ENCODE peak calls at places on chromosomes 13 and 19, in eight cellular contexts. One of them, this sample, is unnamed.
A peak's percentile ranks its signal among the peaks of the same experiment; 100 is the strongest.

GRCh38 chr13:60155978-60156377 is 7.8 kb downstream of the DIAPH3 start:
- DNase-seq in activated naive CD4-positive, alpha-beta T cell treated with anti-CD3 and anti-CD28 coated beads for 36 hours: no peak
- DNase-seq in iris pigment epithelial cell: no peak
- DNase-seq in activated CD4-positive, alpha-beta T cell treated with anti-CD3 and anti-CD28 coated beads for 1 hour: no peak
- DNase-seq in stimulated activated naive B cell treated with anti-CD40 and anti-IgM and Interleukin-4, amounts not matched to agents 10 μg/mL and 1 μg/mL and 100 μg/mL, for 72 hours: no peak
- DNase-seq in cardiac fibroblast: peak; percentile 28
- DNase-seq in cortex of kidney: no peak
- DNase-seq in activated T-cell treated with anti-CD3 and anti-CD28 coated beads, Interleukin-2, amount 50 U/mL, for 48 hours: no peak
- DNase-seq in this sample: no peak

GRCh38 chr13:78909276-78909675 is 250.3 kb upstream of the OBI1 start:
- DNase-seq in activated naive CD4-positive, alpha-beta T cell treated with anti-CD3 and anti-CD28 coated beads for 36 hours: no peak
- DNase-seq in iris pigment epithelial cell: no peak
- DNase-seq in activated CD4-positive, alpha-beta T cell treated with anti-CD3 and anti-CD28 coated beads for 1 hour: no peak
- DNase-seq in stimulated activated naive B cell treated with anti-CD40 and anti-IgM and Interleukin-4, amounts not matched to agents 10 μg/mL and 1 μg/mL and 100 μg/mL, for 72 hours: no peak
- DNase-seq in cardiac fibroblast: no peak
- DNase-seq in cortex of kidney: no peak
- DNase-seq in activated T-cell treated with anti-CD3 and anti-CD28 coated beads, Interleukin-2, amount 50 U/mL, for 48 hours: no peak
- DNase-seq in this sample: no peak

GRCh38 chr19:30208661-30209060 is 163.5 kb upstream of the ZNF536 start:
- DNase-seq in activated naive CD4-positive, alpha-beta T cell treated with anti-CD3 and anti-CD28 coated beads for 36 hours: no peak
- DNase-seq in iris pigment epithelial cell: no peak
- DNase-seq in activated CD4-positive, alpha-beta T cell treated with anti-CD3 and anti-CD28 coated beads for 1 hour: no peak
- DNase-seq in stimulated activated naive B cell treated with anti-CD40 and anti-IgM and Interleukin-4, amounts not matched to agents 10 μg/mL and 1 μg/mL and 100 μg/mL, for 72 hours: no peak
- DNase-seq in cardiac fibroblast: no peak
- DNase-seq in cortex of kidney: no peak
- DNase-seq in activated T-cell treated with anti-CD3 and anti-CD28 coated beads, Interleukin-2, amount 50 U/mL, for 48 hours: no peak
- DNase-seq in this sample: no peak

GRCh38 chr19:51259348-51260245 is 8.7 kb downstream of the SIGLECL1 start:
- DNase-seq in activated naive CD4-positive, alpha-beta T cell treated with anti-CD3 and anti-CD28 coated beads for 36 hours: peak; percentile 65
- DNase-seq in iris pigment epithelial cell: peak; percentile 36
- DNase-seq in activated CD4-positive, alpha-beta T cell treated with anti-CD3 and anti-CD28 coated beads for 1 hour: no peak
- DNase-seq in stimulated activated naive B cell treated with anti-CD40 and anti-IgM and Interleukin-4, amounts not matched to agents 10 μg/mL and 1 μg/mL and 100 μg/mL, for 72 hours: no peak
- DNase-seq in cardiac fibroblast: peak; percentile 51
- DNase-seq in cortex of kidney: no peak
- DNase-seq in activated T-cell treated with anti-CD3 and anti-CD28 coated beads, Interleukin-2, amount 50 U/mL, for 48 hours: peak; percentile 71
- DNase-seq in this sample: peak; percentile 31

GRCh38 chr19:4831351-4832340 is at the start of gene TICAM1:
- DNase-seq in activated naive CD4-positive, alpha-beta T cell treated with anti-CD3 and anti-CD28 coated beads for 36 hours: peak; percentile 86
- DNase-seq in iris pigment epithelial cell: peak; percentile 76
- DNase-seq in activated CD4-positive, alpha-beta T cell treated with anti-CD3 and anti-CD28 coated beads for 1 hour: peak; percentile 74
- DNase-seq in stimulated activated naive B cell treated with anti-CD40 and anti-IgM and Interleukin-4, amounts not matched to agents 10 μg/mL and 1 μg/mL and 100 μg/mL, for 72 hours: peak; percentile 68
- DNase-seq in cardiac fibroblast: peak; percentile 65
- DNase-seq in cortex of kidney: no peak
- DNase-seq in activated T-cell treated with anti-CD3 and anti-CD28 coated beads, Interleukin-2, amount 50 U/mL, for 48 hours: peak; percentile 82
- DNase-seq in this sample: peak; percentile 69

GRCh38 chr19:28483197-28483596 is 729.8 kb downstream of the UQCRFS1 start:
- DNase-seq in activated naive CD4-positive, alpha-beta T cell treated with anti-CD3 and anti-CD28 coated beads for 36 hours: no peak
- DNase-seq in iris pigment epithelial cell: no peak
- DNase-seq in activated CD4-positive, alpha-beta T cell treated with anti-CD3 and anti-CD28 coated beads for 1 hour: no peak
- DNase-seq in stimulated activated naive B cell treated with anti-CD40 and anti-IgM and Interleukin-4, amounts not matched to agents 10 μg/mL and 1 μg/mL and 100 μg/mL, for 72 hours: no peak
- DNase-seq in cardiac fibroblast: no peak
- DNase-seq in cortex of kidney: no peak
- DNase-seq in activated T-cell treated with anti-CD3 and anti-CD28 coated beads, Interleukin-2, amount 50 U/mL, for 48 hours: no peak
- DNase-seq in this sample: no peak

GRCh38 chr13:111120422-111120821 is 5.3 kb downstream of the ARHGEF7 start:
- DNase-seq in activated naive CD4-positive, alpha-beta T cell treated with anti-CD3 and anti-CD28 coated beads for 36 hours: no peak
- DNase-seq in iris pigment epithelial cell: no peak
- DNase-seq in activated CD4-positive, alpha-beta T cell treated with anti-CD3 and anti-CD28 coated beads for 1 hour: no peak
- DNase-seq in stimulated activated naive B cell treated with anti-CD40 and anti-IgM and Interleukin-4, amounts not matched to agents 10 μg/mL and 1 μg/mL and 100 μg/mL, for 72 hours: no peak
- DNase-seq in cardiac fibroblast: no peak
- DNase-seq in cortex of kidney: no peak
- DNase-seq in activated T-cell treated with anti-CD3 and anti-CD28 coated beads, Interleukin-2, amount 50 U/mL, for 48 hours: no peak
- DNase-seq in this sample: no peak

GRCh38 chr19:54188224-54188871 is 1.0 kb downstream of the MBOAT7 start:
- DNase-seq in activated naive CD4-positive, alpha-beta T cell treated with anti-CD3 and anti-CD28 coated beads for 36 hours: peak; percentile 60
- DNase-seq in iris pigment epithelial cell: peak; percentile 88
- DNase-seq in activated CD4-positive, alpha-beta T cell treated with anti-CD3 and anti-CD28 coated beads for 1 hour: peak; percentile 55
- DNase-seq in stimulated activated naive B cell treated with anti-CD40 and anti-IgM and Interleukin-4, amounts not matched to agents 10 μg/mL and 1 μg/mL and 100 μg/mL, for 72 hours: no peak
- DNase-seq in cardiac fibroblast: peak; percentile 48
- DNase-seq in cortex of kidney: no peak
- DNase-seq in activated T-cell treated with anti-CD3 and anti-CD28 coated beads, Interleukin-2, amount 50 U/mL, for 48 hours: peak; percentile 73
- DNase-seq in this sample: peak; percentile 81

GRCh38 chr13:37701972-37702371 is 103.4 kb upstream of the POSTN start:
- DNase-seq in activated naive CD4-positive, alpha-beta T cell treated with anti-CD3 and anti-CD28 coated beads for 36 hours: no peak
- DNase-seq in iris pigment epithelial cell: peak; percentile 98
- DNase-seq in activated CD4-positive, alpha-beta T cell treated with anti-CD3 and anti-CD28 coated beads for 1 hour: no peak
- DNase-seq in stimulated activated naive B cell treated with anti-CD40 and anti-IgM and Interleukin-4, amounts not matched to agents 10 μg/mL and 1 μg/mL and 100 μg/mL, for 72 hours: no peak
- DNase-seq in cardiac fibroblast: peak; percentile 94
- DNase-seq in cortex of kidney: no peak
- DNase-seq in activated T-cell treated with anti-CD3 and anti-CD28 coated beads, Interleukin-2, amount 50 U/mL, for 48 hours: no peak
- DNase-seq in this sample: peak; percentile 98

GRCh38 chr13:74464656-74465055 is 330.5 kb upstream of the KLF12 start:
- DNase-seq in activated naive CD4-positive, alpha-beta T cell treated with anti-CD3 and anti-CD28 coated beads for 36 hours: no peak
- DNase-seq in iris pigment epithelial cell: no peak
- DNase-seq in activated CD4-positive, alpha-beta T cell treated with anti-CD3 and anti-CD28 coated beads for 1 hour: no peak
- DNase-seq in stimulated activated naive B cell treated with anti-CD40 and anti-IgM and Interleukin-4, amounts not matched to agents 10 μg/mL and 1 μg/mL and 100 μg/mL, for 72 hours: no peak
- DNase-seq in cardiac fibroblast: peak; percentile 11
- DNase-seq in cortex of kidney: no peak
- DNase-seq in activated T-cell treated with anti-CD3 and anti-CD28 coated beads, Interleukin-2, amount 50 U/mL, for 48 hours: no peak
- DNase-seq in this sample: no peak

GRCh38 chr13:83153833-83154232 is 728.4 kb downstream of the SLITRK1 start:
- DNase-seq in activated naive CD4-positive, alpha-beta T cell treated with anti-CD3 and anti-CD28 coated beads for 36 hours: no peak
- DNase-seq in iris pigment epithelial cell: peak; percentile 24
- DNase-seq in activated CD4-positive, alpha-beta T cell treated with anti-CD3 and anti-CD28 coated beads for 1 hour: no peak
- DNase-seq in stimulated activated naive B cell treated with anti-CD40 and anti-IgM and Interleukin-4, amounts not matched to agents 10 μg/mL and 1 μg/mL and 100 μg/mL, for 72 hours: no peak
- DNase-seq in cardiac fibroblast: peak; percentile 14
- DNase-seq in cortex of kidney: no peak
- DNase-seq in activated T-cell treated with anti-CD3 and anti-CD28 coated beads, Interleukin-2, amount 50 U/mL, for 48 hours: no peak
- DNase-seq in this sample: no peak

GRCh38 chr19:58561373-58562125 is 3.1 kb upstream of the UBE2M start:
- DNase-seq in activated naive CD4-positive, alpha-beta T cell treated with anti-CD3 and anti-CD28 coated beads for 36 hours: no peak
- DNase-seq in iris pigment epithelial cell: no peak
- DNase-seq in activated CD4-positive, alpha-beta T cell treated with anti-CD3 and anti-CD28 coated beads for 1 hour: no peak
- DNase-seq in stimulated activated naive B cell treated with anti-CD40 and anti-IgM and Interleukin-4, amounts not matched to agents 10 μg/mL and 1 μg/mL and 100 μg/mL, for 72 hours: no peak
- DNase-seq in cardiac fibroblast: no peak
- DNase-seq in cortex of kidney: no peak
- DNase-seq in activated T-cell treated with anti-CD3 and anti-CD28 coated beads, Interleukin-2, amount 50 U/mL, for 48 hours: no peak
- DNase-seq in this sample: no peak

GRCh38 chr13:101511766-101512165 is 59.3 kb downstream of the ITGBL1 start:
- DNase-seq in activated naive CD4-positive, alpha-beta T cell treated with anti-CD3 and anti-CD28 coated beads for 36 hours: no peak
- DNase-seq in iris pigment epithelial cell: peak; percentile 64
- DNase-seq in activated CD4-positive, alpha-beta T cell treated with anti-CD3 and anti-CD28 coated beads for 1 hour: no peak
- DNase-seq in stimulated activated naive B cell treated with anti-CD40 and anti-IgM and Interleukin-4, amounts not matched to agents 10 μg/mL and 1 μg/mL and 100 μg/mL, for 72 hours: no peak
- DNase-seq in cardiac fibroblast: no peak
- DNase-seq in cortex of kidney: no peak
- DNase-seq in activated T-cell treated with anti-CD3 and anti-CD28 coated beads, Interleukin-2, amount 50 U/mL, for 48 hours: no peak
- DNase-seq in this sample: no peak

GRCh38 chr13:27375686-27376326 is 48.6 kb upstream of the GTF3A start:
- DNase-seq in activated naive CD4-positive, alpha-beta T cell treated with anti-CD3 and anti-CD28 coated beads for 36 hours: peak; percentile 71
- DNase-seq in iris pigment epithelial cell: peak; percentile 59
- DNase-seq in activated CD4-positive, alpha-beta T cell treated with anti-CD3 and anti-CD28 coated beads for 1 hour: peak; percentile 25
- DNase-seq in stimulated activated naive B cell treated with anti-CD40 and anti-IgM and Interleukin-4, amounts not matched to agents 10 μg/mL and 1 μg/mL and 100 μg/mL, for 72 hours: peak; percentile 13
- DNase-seq in cardiac fibroblast: peak; percentile 82
- DNase-seq in cortex of kidney: no peak
- DNase-seq in activated T-cell treated with anti-CD3 and anti-CD28 coated beads, Interleukin-2, amount 50 U/mL, for 48 hours: peak; percentile 74
- DNase-seq in this sample: peak; percentile 64

GRCh38 chr19:8569066-8569761 is 8.0 kb downstream of the MYO1F start:
- DNase-seq in activated naive CD4-positive, alpha-beta T cell treated with anti-CD3 and anti-CD28 coated beads for 36 hours: peak; percentile 70
- DNase-seq in iris pigment epithelial cell: peak; percentile 99
- DNase-seq in activated CD4-positive, alpha-beta T cell treated with anti-CD3 and anti-CD28 coated beads for 1 hour: peak; percentile 27
- DNase-seq in stimulated activated naive B cell treated with anti-CD40 and anti-IgM and Interleukin-4, amounts not matched to agents 10 μg/mL and 1 μg/mL and 100 μg/mL, for 72 hours: peak; percentile 54
- DNase-seq in cardiac fibroblast: peak; percentile 89
- DNase-seq in cortex of kidney: no peak
- DNase-seq in activated T-cell treated with anti-CD3 and anti-CD28 coated beads, Interleukin-2, amount 50 U/mL, for 48 hours: peak; percentile 66
- DNase-seq in this sample: peak; percentile 93

GRCh38 chr19:2289714-2290435 is 7.9 kb upstream of the PEAK3 start:
- DNase-seq in activated naive CD4-positive, alpha-beta T cell treated with anti-CD3 and anti-CD28 coated beads for 36 hours: peak; percentile 72
- DNase-seq in iris pigment epithelial cell: no peak
- DNase-seq in activated CD4-positive, alpha-beta T cell treated with anti-CD3 and anti-CD28 coated beads for 1 hour: peak; percentile 25
- DNase-seq in stimulated activated naive B cell treated with anti-CD40 and anti-IgM and Interleukin-4, amounts not matched to agents 10 μg/mL and 1 μg/mL and 100 μg/mL, for 72 hours: peak; percentile 79
- DNase-seq in cardiac fibroblast: no peak
- DNase-seq in cortex of kidney: no peak
- DNase-seq in activated T-cell treated with anti-CD3 and anti-CD28 coated beads, Interleukin-2, amount 50 U/mL, for 48 hours: peak; percentile 64
- DNase-seq in this sample: no peak

GRCh38 chr13:44385401-44385800 is 11.8 kb downstream of the SERP2 start:
- DNase-seq in activated naive CD4-positive, alpha-beta T cell treated with anti-CD3 and anti-CD28 coated beads for 36 hours: no peak
- DNase-seq in iris pigment epithelial cell: no peak
- DNase-seq in activated CD4-positive, alpha-beta T cell treated with anti-CD3 and anti-CD28 coated beads for 1 hour: no peak
- DNase-seq in stimulated activated naive B cell treated with anti-CD40 and anti-IgM and Interleukin-4, amounts not matched to agents 10 μg/mL and 1 μg/mL and 100 μg/mL, for 72 hours: no peak
- DNase-seq in cardiac fibroblast: no peak
- DNase-seq in cortex of kidney: no peak
- DNase-seq in activated T-cell treated with anti-CD3 and anti-CD28 coated beads, Interleukin-2, amount 50 U/mL, for 48 hours: no peak
- DNase-seq in this sample: no peak

GRCh38 chr19:38183227-38183914 is 40.7 kb downstream of the DPF1 start:
- DNase-seq in activated naive CD4-positive, alpha-beta T cell treated with anti-CD3 and anti-CD28 coated beads for 36 hours: no peak
- DNase-seq in iris pigment epithelial cell: peak; percentile 42
- DNase-seq in activated CD4-positive, alpha-beta T cell treated with anti-CD3 and anti-CD28 coated beads for 1 hour: no peak
- DNase-seq in stimulated activated naive B cell treated with anti-CD40 and anti-IgM and Interleukin-4, amounts not matched to agents 10 μg/mL and 1 μg/mL and 100 μg/mL, for 72 hours: no peak
- DNase-seq in cardiac fibroblast: peak; percentile 35
- DNase-seq in cortex of kidney: no peak
- DNase-seq in activated T-cell treated with anti-CD3 and anti-CD28 coated beads, Interleukin-2, amount 50 U/mL, for 48 hours: no peak
- DNase-seq in this sample: no peak

GRCh38 chr13:114110091-114110829 is 22.2 kb downstream of the RASA3 start:
- DNase-seq in activated naive CD4-positive, alpha-beta T cell treated with anti-CD3 and anti-CD28 coated beads for 36 hours: peak; percentile 88
- DNase-seq in iris pigment epithelial cell: no peak
- DNase-seq in activated CD4-positive, alpha-beta T cell treated with anti-CD3 and anti-CD28 coated beads for 1 hour: peak; percentile 64
- DNase-seq in stimulated activated naive B cell treated with anti-CD40 and anti-IgM and Interleukin-4, amounts not matched to agents 10 μg/mL and 1 μg/mL and 100 μg/mL, for 72 hours: peak; percentile 72
- DNase-seq in cardiac fibroblast: no peak
- DNase-seq in cortex of kidney: no peak
- DNase-seq in activated T-cell treated with anti-CD3 and anti-CD28 coated beads, Interleukin-2, amount 50 U/mL, for 48 hours: peak; percentile 78
- DNase-seq in this sample: peak; percentile 34

GRCh38 chr13:42574435-42575311 is 721 bp downstream of the TNFSF11 start:
- DNase-seq in activated naive CD4-positive, alpha-beta T cell treated with anti-CD3 and anti-CD28 coated beads for 36 hours: peak; percentile 62
- DNase-seq in iris pigment epithelial cell: no peak
- DNase-seq in activated CD4-positive, alpha-beta T cell treated with anti-CD3 and anti-CD28 coated beads for 1 hour: peak; percentile 22
- DNase-seq in stimulated activated naive B cell treated with anti-CD40 and anti-IgM and Interleukin-4, amounts not matched to agents 10 μg/mL and 1 μg/mL and 100 μg/mL, for 72 hours: peak; percentile 54
- DNase-seq in cardiac fibroblast: no peak
- DNase-seq in cortex of kidney: no peak
- DNase-seq in activated T-cell treated with anti-CD3 and anti-CD28 coated beads, Interleukin-2, amount 50 U/mL, for 48 hours: peak; percentile 78
- DNase-seq in this sample: no peak

GRCh38 chr13:51579676-51580075 is 4.6 kb upstream of the WDFY2 start:
- DNase-seq in activated naive CD4-positive, alpha-beta T cell treated with anti-CD3 and anti-CD28 coated beads for 36 hours: no peak
- DNase-seq in iris pigment epithelial cell: no peak
- DNase-seq in activated CD4-positive, alpha-beta T cell treated with anti-CD3 and anti-CD28 coated beads for 1 hour: no peak
- DNase-seq in stimulated activated naive B cell treated with anti-CD40 and anti-IgM and Interleukin-4, amounts not matched to agents 10 μg/mL and 1 μg/mL and 100 μg/mL, for 72 hours: no peak
- DNase-seq in cardiac fibroblast: no peak
- DNase-seq in cortex of kidney: no peak
- DNase-seq in activated T-cell treated with anti-CD3 and anti-CD28 coated beads, Interleukin-2, amount 50 U/mL, for 48 hours: no peak
- DNase-seq in this sample: no peak

GRCh38 chr13:106105153-106105552 is 430.3 kb downstream of the EFNB2 start:
- DNase-seq in activated naive CD4-positive, alpha-beta T cell treated with anti-CD3 and anti-CD28 coated beads for 36 hours: no peak
- DNase-seq in iris pigment epithelial cell: peak; percentile 27
- DNase-seq in activated CD4-positive, alpha-beta T cell treated with anti-CD3 and anti-CD28 coated beads for 1 hour: no peak
- DNase-seq in stimulated activated naive B cell treated with anti-CD40 and anti-IgM and Interleukin-4, amounts not matched to agents 10 μg/mL and 1 μg/mL and 100 μg/mL, for 72 hours: no peak
- DNase-seq in cardiac fibroblast: no peak
- DNase-seq in cortex of kidney: no peak
- DNase-seq in activated T-cell treated with anti-CD3 and anti-CD28 coated beads, Interleukin-2, amount 50 U/mL, for 48 hours: no peak
- DNase-seq in this sample: no peak

GRCh38 chr19:19276386-19276785 is 3.3 kb upstream of the TM6SF2 start:
- DNase-seq in activated naive CD4-positive, alpha-beta T cell treated with anti-CD3 and anti-CD28 coated beads for 36 hours: no peak
- DNase-seq in iris pigment epithelial cell: peak; percentile 86
- DNase-seq in activated CD4-positive, alpha-beta T cell treated with anti-CD3 and anti-CD28 coated beads for 1 hour: no peak
- DNase-seq in stimulated activated naive B cell treated with anti-CD40 and anti-IgM and Interleukin-4, amounts not matched to agents 10 μg/mL and 1 μg/mL and 100 μg/mL, for 72 hours: no peak
- DNase-seq in cardiac fibroblast: peak; percentile 80
- DNase-seq in cortex of kidney: no peak
- DNase-seq in activated T-cell treated with anti-CD3 and anti-CD28 coated beads, Interleukin-2, amount 50 U/mL, for 48 hours: no peak
- DNase-seq in this sample: peak; percentile 70

GRCh38 chr13:83881917-83882625 is at the start of gene SLITRK1:
- DNase-seq in activated naive CD4-positive, alpha-beta T cell treated with anti-CD3 and anti-CD28 coated beads for 36 hours: peak; percentile 29
- DNase-seq in iris pigment epithelial cell: peak; percentile 40
- DNase-seq in activated CD4-positive, alpha-beta T cell treated with anti-CD3 and anti-CD28 coated beads for 1 hour: no peak
- DNase-seq in stimulated activated naive B cell treated with anti-CD40 and anti-IgM and Interleukin-4, amounts not matched to agents 10 μg/mL and 1 μg/mL and 100 μg/mL, for 72 hours: no peak
- DNase-seq in cardiac fibroblast: peak; percentile 50
- DNase-seq in cortex of kidney: no peak
- DNase-seq in activated T-cell treated with anti-CD3 and anti-CD28 coated beads, Interleukin-2, amount 50 U/mL, for 48 hours: peak; percentile 33
- DNase-seq in this sample: peak; percentile 87

GRCh38 chr13:97234742-97235141 is 12.6 kb downstream of the MBNL2 start:
- DNase-seq in activated naive CD4-positive, alpha-beta T cell treated with anti-CD3 and anti-CD28 coated beads for 36 hours: no peak
- DNase-seq in iris pigment epithelial cell: no peak
- DNase-seq in activated CD4-positive, alpha-beta T cell treated with anti-CD3 and anti-CD28 coated beads for 1 hour: no peak
- DNase-seq in stimulated activated naive B cell treated with anti-CD40 and anti-IgM and Interleukin-4, amounts not matched to agents 10 μg/mL and 1 μg/mL and 100 μg/mL, for 72 hours: no peak
- DNase-seq in cardiac fibroblast: no peak
- DNase-seq in cortex of kidney: no peak
- DNase-seq in activated T-cell treated with anti-CD3 and anti-CD28 coated beads, Interleukin-2, amount 50 U/mL, for 48 hours: no peak
- DNase-seq in this sample: no peak

GRCh38 chr19:33547676-33548075 is 26.1 kb upstream of the PEPD start:
- DNase-seq in activated naive CD4-positive, alpha-beta T cell treated with anti-CD3 and anti-CD28 coated beads for 36 hours: no peak
- DNase-seq in iris pigment epithelial cell: no peak
- DNase-seq in activated CD4-positive, alpha-beta T cell treated with anti-CD3 and anti-CD28 coated beads for 1 hour: no peak
- DNase-seq in stimulated activated naive B cell treated with anti-CD40 and anti-IgM and Interleukin-4, amounts not matched to agents 10 μg/mL and 1 μg/mL and 100 μg/mL, for 72 hours: no peak
- DNase-seq in cardiac fibroblast: no peak
- DNase-seq in cortex of kidney: no peak
- DNase-seq in activated T-cell treated with anti-CD3 and anti-CD28 coated beads, Interleukin-2, amount 50 U/mL, for 48 hours: no peak
- DNase-seq in this sample: no peak

GRCh38 chr19:5895409-5895808 is 8.2 kb downstream of the NDUFA11 start:
- DNase-seq in activated naive CD4-positive, alpha-beta T cell treated with anti-CD3 and anti-CD28 coated beads for 36 hours: no peak
- DNase-seq in iris pigment epithelial cell: no peak
- DNase-seq in activated CD4-positive, alpha-beta T cell treated with anti-CD3 and anti-CD28 coated beads for 1 hour: no peak
- DNase-seq in stimulated activated naive B cell treated with anti-CD40 and anti-IgM and Interleukin-4, amounts not matched to agents 10 μg/mL and 1 μg/mL and 100 μg/mL, for 72 hours: no peak
- DNase-seq in cardiac fibroblast: no peak
- DNase-seq in cortex of kidney: no peak
- DNase-seq in activated T-cell treated with anti-CD3 and anti-CD28 coated beads, Interleukin-2, amount 50 U/mL, for 48 hours: no peak
- DNase-seq in this sample: no peak